ENCODE peak calls at places on chromosomes 3 and 15, in six cellular contexts. B, W, J, M, A and I are unnamed samples.

GRCh38 chr15:73075151-73075859 is 23.0 kb downstream of the NEO1 start:
- DNase-seq in A (no peak), J (no peak), W (no peak), B (no peak), M (no peak), I (no peak)

GRCh38 chr3:49930922-49931321 is 1.3 kb upstream of the MON1A start:
- DNase-seq in B (no peak), A (no peak), W (peak), M (peak), J (peak), I (no peak)

GRCh38 chr3:10546181-10546624 is 40.8 kb upstream of the ATP2B2 start:
- DNase-seq in J (no peak), B (no peak), M (peak), A (no peak), W (no peak), I (no peak)

GRCh38 chr3:184786271-184787010 is 25.5 kb upstream of the VPS8 start:
- DNase-seq in W (no peak), J (no peak), B (peak), A (no peak), M (no peak), I (no peak)

GRCh38 chr3:128236667-128237066 is 83.4 kb downstream of the EEFSEC start:
- DNase-seq in J (no peak), A (no peak), B (no peak), M (peak), W (peak), I (no peak)

GRCh38 chr3:119098620-119099222 is 47.2 kb upstream of the TEX55 start:
- DNase-seq in J (peak), M (no peak), W (peak), B (no peak), A (no peak), I (no peak)

GRCh38 chr15:65300924-65301441 is 3.5 kb upstream of the RNU5B-1 start:
- DNase-seq in M (peak), A (no peak), W (no peak), B (no peak), J (no peak), I (no peak)

GRCh38 chr3:16836505-16837237 is 48.1 kb upstream of the PLCL2 start:
- DNase-seq in W (no peak), M (no peak), B (no peak), A (no peak), J (no peak), I (no peak)

GRCh38 chr3:184788751-184789150 is 23.2 kb upstream of the VPS8 start:
- DNase-seq in W (no peak), M (no peak), A (no peak), B (no peak), J (no peak), I (no peak)

GRCh38 chr3:197019535-197019934 is 10.1 kb downstream of the MELTF start:
- DNase-seq in J (no peak), A (no peak), M (no peak), B (no peak), W (no peak), I (no peak)

GRCh38 chr3:183172051-183172639 is 9.6 kb upstream of the LAMP3 start:
- DNase-seq in A (no peak), W (no peak), M (no peak), J (no peak), B (no peak), I (no peak)

GRCh38 chr3:11116336-11117059 is 37.8 kb upstream of the HRH1 start:
- DNase-seq in A (no peak), M (no peak), W (no peak), B (no peak), J (no peak), I (no peak)

GRCh38 chr3:66490214-66490613 is 10.6 kb downstream of the LRIG1 start:
- DNase-seq in A (no peak), B (no peak), W (no peak), M (no peak), J (no peak), I (no peak)

GRCh38 chr15:75693501-75694240 is 19.0 kb downstream of the CSPG4 start:
- DNase-seq in W (no peak), J (no peak), M (no peak), B (no peak), A (no peak), I (no peak)

GRCh38 chr15:101046826-101047225 is 127.7 kb downstream of the LRRK1 start:
- DNase-seq in M (peak), W (no peak), J (no peak), B (no peak), A (no peak), I (no peak)

GRCh38 chr15:41494190-41494921 is 682 bp downstream of the ITPKA start:
- DNase-seq in J (peak), W (peak), A (no peak), M (peak), B (peak), I (no peak)

GRCh38 chr3:42964286-42964685 is 14.8 kb upstream of the GASK1A start:
- DNase-seq in M (no peak), B (no peak), A (no peak), W (no peak), J (no peak), I (no peak)

GRCh38 chr3:144142151-144142855 is 170.7 kb downstream of the DIPK2A start:
- DNase-seq in J (no peak), A (no peak), B (no peak), M (no peak), W (no peak), I (no peak)

GRCh38 chr3:156539802-156540201 is 15.1 kb downstream of the SSR3 start:
- DNase-seq in B (no peak), M (no peak), J (no peak), A (no peak), W (no peak), I (no peak)
- TF ChIP-seq POLR2A in B (no peak), M (no peak), J (no peak), A (no peak), W (no peak), I (no peak)

GRCh38 chr15:68333775-68334470 is 56.4 kb downstream of the FEM1B start:
- DNase-seq in W (no peak), M (no peak), J (no peak), B (no peak), A (no peak), I (no peak)
- TF ChIP-seq TAF1 in W (no peak), M (no peak), J (no peak), B (no peak), A (no peak), I (no peak)

GRCh38 chr3:126311338-126311978 is 45.8 kb downstream of the KLF15 start:
- DNase-seq in A (no peak), J (no peak), W (no peak), M (peak), B (no peak), I (no peak)

GRCh38 chr3:126309162-126309561 is 48.0 kb downstream of the KLF15 start:
- DNase-seq in W (no peak), A (no peak), J (peak), B (no peak), M (no peak), I (no peak)

GRCh38 chr3:126309861-126310655 is 47.1 kb downstream of the KLF15 start:
- DNase-seq in A (no peak), M (no peak), W (no peak), J (no peak), B (no peak), I (no peak)

GRCh38 chr3:126312326-126312725 is 44.9 kb downstream of the KLF15 start:
- DNase-seq in J (no peak), M (no peak), B (no peak), W (no peak), A (no peak), I (no peak)

GRCh38 chr3:126310816-126311215 is 46.4 kb downstream of the KLF15 start:
- DNase-seq in B (no peak), A (no peak), W (no peak), J (no peak), M (no peak), I (no peak)
- TF ChIP-seq POLR2A in B (no peak), A (no peak), W (no peak), J (no peak), M (no peak), I (no peak)

GRCh38 chr15:37135225-37135624 is 34.9 kb upstream of the MEIS2 start:
- DNase-seq in W (no peak), M (no peak), B (no peak), J (peak), A (no peak), I (no peak)

GRCh38 chr15:37133619-37134018 is 33.3 kb upstream of the MEIS2 start:
- DNase-seq in M (no peak), J (no peak), A (no peak), B (no peak), W (no peak), I (no peak)

GRCh38 chr15:37132826-37133417 is 32.6 kb upstream of the MEIS2 start:
- DNase-seq in W (no peak), A (no peak), J (no peak), B (no peak), M (no peak), I (no peak)

GRCh38 chr15:37134244-37134643 is 33.9 kb upstream of the MEIS2 start:
- DNase-seq in J (no peak), W (no peak), B (no peak), M (no peak), A (no peak), I (no peak)

DNA sequence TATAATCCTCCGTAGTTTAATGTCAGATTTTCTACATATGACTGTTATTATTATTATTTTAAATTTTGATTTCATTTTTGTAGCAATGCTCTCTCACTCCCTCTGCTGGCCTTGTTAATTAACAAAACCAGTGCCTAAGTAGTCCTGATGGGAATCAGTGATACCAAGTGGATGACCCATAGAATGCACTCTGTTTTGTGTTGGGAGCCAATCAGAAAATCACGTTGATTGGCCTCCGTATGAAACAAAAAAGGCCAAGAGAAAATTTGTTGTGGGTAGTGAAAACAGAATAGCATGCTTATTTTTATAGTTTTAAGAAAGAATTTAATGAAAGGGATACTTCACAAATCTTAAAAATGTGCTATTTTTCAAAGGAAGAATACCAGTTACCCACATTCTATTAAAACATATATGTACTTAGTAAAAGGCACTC is 34.4 kb upstream of the MEIS2 start:
- DNase-seq in W (peak), M (no peak), A (no peak), J (peak), B (no peak), I (no peak)
- TF ChIP-seq TAF1 in W (no peak), M (no peak), A (no peak), J (no peak), B (no peak), I (no peak)

GRCh38 chr3:170908235-170909116 is at the start of gene EIF5A2:
- DNase-seq in W (peak), A (peak), J (peak), B (peak), M (peak), I (peak)
- TF ChIP-seq POLR2A in W (peak), A (peak), J (peak), B (no peak), M (peak), I (peak)

GRCh38 chr15:52164631-52165265 is 26.4 kb downstream of the GNB5 start:
- DNase-seq in B (no peak), W (no peak), J (no peak), A (no peak), M (peak), I (no peak)
- TF ChIP-seq TAF1 in B (no peak), W (no peak), J (no peak), A (no peak), M (no peak), I (no peak)

GRCh38 chr3:53046171-53047170 is 598 bp upstream of the SFMBT1 start:
- DNase-seq in B (peak), A (no peak), J (peak), W (no peak), M (peak), I (peak)
- TF ChIP-seq POLR2A in B (no peak), A (peak), J (no peak), W (no peak), M (peak), I (no peak)

GRCh38 chr3:99505200-99505599 is 133.2 kb upstream of the COL8A1 start:
- DNase-seq in B (no peak), M (no peak), J (no peak), W (no peak), A (no peak), I (no peak)

GRCh38 chr3:99503350-99503749 is 135.0 kb upstream of the COL8A1 start:
- DNase-seq in J (no peak), W (no peak), M (no peak), A (no peak), B (no peak), I (no peak)

GRCh38 chr3:99504258-99504657 is 134.1 kb upstream of the COL8A1 start:
- DNase-seq in B (no peak), W (peak), J (no peak), A (no peak), M (no peak), I (no peak)

GRCh38 chr3:99505646-99506269 is 132.6 kb upstream of the COL8A1 start:
- DNase-seq in A (peak), W (no peak), M (no peak), B (peak), J (peak), I (peak)

GRCh38 chr3:99509224-99509623 is 129.2 kb upstream of the COL8A1 start:
- DNase-seq in B (no peak), J (no peak), A (no peak), M (no peak), W (no peak), I (no peak)
- TF ChIP-seq TAF1 in B (no peak), J (no peak), A (no peak), M (no peak), W (no peak), I (no peak)